ENCODE peak calls at places on chromosomes 3 and 15, in ten cellular contexts. V is psoas muscle, K is anterior cingulate cortex, Q is nucleus accumbens, T is memory B cell, N is amygdala, J is NAMALWA, B is NCI-H345, X is pulmonary artery endothelial cell, I is GM03348. C is an unnamed sample.
A peak's percentile ranks its signal among the peaks of the same experiment; 100 is the strongest.

GRCh38 chr15:35141743-35142356 is 56.8 kb upstream of the NANOGP8 start:
- DNase-seq in V (no peak), K (no peak), Q (no peak), T (no peak), N (no peak), J (no peak), B (no peak), X (no peak), I (peak; percentile 64), C (no peak)

GRCh38 chr15:80526556-80527340 is 122.6 kb downstream of the ARNT2 start:
- DNase-seq in V (no peak), K (no peak), Q (no peak), T (no peak), N (no peak), J (no peak), B (no peak), X (no peak), I (peak; percentile 84), C (no peak)

GRCh38 chr3:143222505-143222904 is 102.9 kb downstream of the CHST2 start:
- DNase-seq in V (no peak), K (no peak), Q (no peak), T (no peak), N (no peak), J (no peak), B (no peak), X (no peak), I (no peak), C (no peak)

GRCh38 chr3:114839476-114839875 is 307.6 kb downstream of the ZBTB20 start:
- DNase-seq in V (no peak), K (no peak), Q (no peak), T (no peak), N (no peak), J (no peak), B (no peak), X (no peak), I (peak; percentile 6), C (no peak)

GRCh38 chr3:36993326-36994283 is at the start of gene MLH1:
- DNase-seq in V (peak; percentile 94), K (no peak), Q (no peak), T (peak; percentile 92), N (no peak), J (peak; percentile 100), B (no peak), X (peak; percentile 100), I (peak; percentile 94), C (peak; percentile 66)

GRCh38 chr15:81893182-81893833 is 152.5 kb downstream of the MEX3B start:
- DNase-seq in V (no peak), K (no peak), Q (no peak), T (no peak), N (no peak), J (no peak), B (peak; percentile 11), X (no peak), I (no peak), C (no peak)

GRCh38 chr3:154794383-154794782 is 285.7 kb upstream of the MME start:
- DNase-seq in V (no peak), K (no peak), Q (no peak), T (no peak), N (no peak), J (no peak), B (no peak), X (no peak), I (peak; percentile 32), C (no peak)

GRCh38 chr3:4980229-4981159 is 1.3 kb downstream of the BHLHE40 start:
- DNase-seq in V (peak; percentile 92), K (peak; percentile 52), Q (peak; percentile 44), T (peak; percentile 92), N (peak; percentile 20), J (peak; percentile 93), B (peak; percentile 69), X (peak; percentile 67), I (peak; percentile 88), C (peak; percentile 49)

GRCh38 chr3:66149269-66149668 is 71.5 kb upstream of the SLC25A26 start:
- DNase-seq in V (no peak), K (no peak), Q (no peak), T (no peak), N (no peak), J (no peak), B (no peak), X (no peak), I (no peak), C (no peak)

GRCh38 chr3:194136519-194137313 is 768 bp downstream of the HES1 start:
- DNase-seq in V (peak; percentile 64), K (no peak), Q (no peak), T (peak; percentile 45), N (no peak), J (peak; percentile 63), B (peak; percentile 60), X (no peak), I (peak; percentile 53), C (peak; percentile 35)

C was measured in frontal cortex.